ENCODE peak calls at places on chromosomes 3 and 15, in seven cellular contexts. One of them, this sample, is unnamed.

GRCh38 chr3:188396900-188397299 is 242.9 kb downstream of the LPP start:
- DNase-seq in AML-193: no peak
- DNase-seq in hypothalamus: no peak
- DNase-seq in posterior cingulate gyrus: no peak
- DNase-seq in neural crest cell: no peak
- DNase-seq in activated CD8-positive, alpha-beta memory T cell treated with anti-CD3 and anti-CD28 coated beads for 24 hours: no peak
- DNase-seq in GM10248: no peak
- DNase-seq in this sample: no peak

GRCh38 chr3:16067837-16068471 is 106.5 kb upstream of the GALNT15 start:
- DNase-seq in AML-193: no peak
- DNase-seq in hypothalamus: no peak
- DNase-seq in posterior cingulate gyrus: no peak
- DNase-seq in neural crest cell: no peak
- DNase-seq in activated CD8-positive, alpha-beta memory T cell treated with anti-CD3 and anti-CD28 coated beads for 24 hours: no peak
- DNase-seq in GM10248: no peak
- DNase-seq in this sample: no peak

GRCh38 chr15:41607033-41607432 is 48.0 kb downstream of the TYRO3 start:
- DNase-seq in AML-193: no peak
- DNase-seq in hypothalamus: no peak
- DNase-seq in posterior cingulate gyrus: peak
- DNase-seq in neural crest cell: no peak
- DNase-seq in activated CD8-positive, alpha-beta memory T cell treated with anti-CD3 and anti-CD28 coated beads for 24 hours: no peak
- DNase-seq in GM10248: no peak
- DNase-seq in this sample: no peak

GRCh38 chr3:20056727-20057611 is 16.7 kb downstream of the KAT2B start:
- DNase-seq in AML-193: no peak
- DNase-seq in hypothalamus: peak
- DNase-seq in posterior cingulate gyrus: no peak
- DNase-seq in neural crest cell: no peak
- DNase-seq in activated CD8-positive, alpha-beta memory T cell treated with anti-CD3 and anti-CD28 coated beads for 24 hours: no peak
- DNase-seq in GM10248: no peak
- DNase-seq in this sample: no peak

GRCh38 chr15:80240261-80240660 is 11.8 kb downstream of the CTXND1 start:
- DNase-seq in AML-193: no peak
- DNase-seq in hypothalamus: peak
- DNase-seq in posterior cingulate gyrus: no peak
- DNase-seq in neural crest cell: no peak
- DNase-seq in activated CD8-positive, alpha-beta memory T cell treated with anti-CD3 and anti-CD28 coated beads for 24 hours: no peak
- DNase-seq in GM10248: no peak
- DNase-seq in this sample: no peak

GRCh38 chr15:62779041-62779810 is 263.3 kb upstream of the TPM1 start:
- DNase-seq in AML-193: no peak
- DNase-seq in hypothalamus: no peak
- DNase-seq in posterior cingulate gyrus: no peak
- DNase-seq in neural crest cell: no peak
- DNase-seq in activated CD8-positive, alpha-beta memory T cell treated with anti-CD3 and anti-CD28 coated beads for 24 hours: no peak
- DNase-seq in GM10248: no peak
- DNase-seq in this sample: no peak

GRCh38 chr15:58761010-58761388 is 10.1 kb upstream of the MINDY2 start:
- DNase-seq in AML-193: peak
- DNase-seq in hypothalamus: no peak
- DNase-seq in posterior cingulate gyrus: no peak
- DNase-seq in neural crest cell: no peak
- DNase-seq in activated CD8-positive, alpha-beta memory T cell treated with anti-CD3 and anti-CD28 coated beads for 24 hours: no peak
- DNase-seq in GM10248: no peak
- DNase-seq in this sample: no peak

GRCh38 chr3:15636028-15636709 is 34.6 kb downstream of the BTD start:
- DNase-seq in AML-193: no peak
- DNase-seq in hypothalamus: no peak
- DNase-seq in posterior cingulate gyrus: no peak
- DNase-seq in neural crest cell: no peak
- DNase-seq in activated CD8-positive, alpha-beta memory T cell treated with anti-CD3 and anti-CD28 coated beads for 24 hours: peak
- DNase-seq in GM10248: peak
- DNase-seq in this sample: no peak

GRCh38 chr15:36210426-36210825 is 369.0 kb upstream of the CDIN1 start:
- DNase-seq in AML-193: no peak
- DNase-seq in hypothalamus: no peak
- DNase-seq in posterior cingulate gyrus: no peak
- DNase-seq in neural crest cell: no peak
- DNase-seq in activated CD8-positive, alpha-beta memory T cell treated with anti-CD3 and anti-CD28 coated beads for 24 hours: no peak
- DNase-seq in GM10248: no peak
- DNase-seq in this sample: no peak